ENCODE peak calls at places on chromosomes 6 and 20, in five cellular contexts. T is cardiac muscle cell, V is AG10803, P is tibial nerve, G is PC-3. M is an unnamed sample.

GRCh38 chr6:7176208-7176607 is 68.4 kb downstream of the RREB1 start:
- DNase-seq in T (peak), V (peak), P (no peak), G (no peak), M (no peak)

GRCh38 chr6:74731204-74731603 is 474.6 kb downstream of the COL12A1 start:
- DNase-seq in T (no peak), V (no peak), P (no peak), G (peak), M (peak)

GRCh38 chr6:5260661-5261544 is at the start of the genes FARS2 and LYRM4:
- DNase-seq in T (peak), V (peak), P (peak), G (peak), M (peak)

GRCh38 chr20:400451-401275 is 7.4 kb upstream of the RBCK1 start:
- DNase-seq in T (no peak), V (no peak), P (no peak), G (no peak), M (peak)

GRCh38 chr6:70051197-70051596 is 184.8 kb downstream of the COL19A1 start:
- DNase-seq in T (no peak), V (no peak), P (no peak), G (no peak), M (peak)

GRCh38 chr6:11387702-11388101 is 149.8 kb upstream of the TMEM170B start:
- DNase-seq in T (no peak), V (no peak), P (no peak), G (no peak), M (no peak)

GRCh38 chr6:10719386-10720228 is 3.3 kb upstream of the TMEM14C start:
- DNase-seq in T (no peak), V (peak), P (no peak), G (peak), M (no peak)

GRCh38 chr20:48686238-48687096 is 141.3 kb downstream of the PREX1 start:
- DNase-seq in T (no peak), V (peak), P (no peak), G (peak), M (no peak)

GRCh38 chr6:43695078-43695966 is 7.7 kb upstream of the MRPS18A start:
- DNase-seq in T (no peak), V (no peak), P (no peak), G (no peak), M (peak)

GRCh38 chr6:161630674-161631073 is 356.8 kb upstream of the AGPAT4 start:
- DNase-seq in T (no peak), V (peak), P (no peak), G (no peak), M (no peak)

GRCh38 chr6:170393807-170394399 is 87.3 kb downstream of the FAM120B start:
- DNase-seq in T (no peak), V (peak), P (no peak), G (no peak), M (no peak)

GRCh38 chr6:99467509-99468106 is 42.5 kb upstream of the PNISR start:
- DNase-seq in T (peak), V (peak), P (no peak), G (peak), M (peak)

GRCh38 chr20:64216036-64216435 is 39.5 kb upstream of the PCMTD2 start:
- DNase-seq in T (no peak), V (no peak), P (no peak), G (no peak), M (no peak)

GRCh38 chr20:44203161-44203560 is 7.4 kb downstream of the OSER1 start:
- DNase-seq in T (peak), V (peak), P (no peak), G (no peak), M (no peak)

GRCh38 chr20:25195962-25196700 is 619 bp downstream of the ENTPD6 start:
- DNase-seq in T (peak), V (no peak), P (no peak), G (peak), M (peak)

GRCh38 chr6:24883618-24884017 is 52.1 kb downstream of the RIPOR2 start:
- DNase-seq in T (no peak), V (peak), P (no peak), G (peak), M (peak)

GRCh38 chr6:13454286-13455221 is 32.8 kb downstream of the GFOD1 start:
- DNase-seq in T (no peak), V (peak), P (no peak), G (peak), M (peak)

GRCh38 chr20:43699941-43700565 is 26.7 kb downstream of the GTSF1L start:
- DNase-seq in T (no peak), V (no peak), P (no peak), G (no peak), M (no peak)

GRCh38 chr20:53706511-53707031 is 112.9 kb upstream of the ZNF217 start:
- DNase-seq in T (no peak), V (peak), P (no peak), G (no peak), M (no peak)

GRCh38 chr6:29008089-29008488 is 3.0 kb upstream of the ZNF311 start:
- DNase-seq in T (no peak), V (no peak), P (no peak), G (no peak), M (no peak)

GRCh38 chr6:29009358-29009757 is 4.2 kb upstream of the ZNF311 start:
- DNase-seq in T (no peak), V (no peak), P (no peak), G (no peak), M (no peak)

GRCh38 chr6:29014729-29015608 is 9.9 kb upstream of the ZNF311 start:
- DNase-seq in T (no peak), V (peak), P (no peak), G (no peak), M (no peak)

GRCh38 chr6:29016559-29017427 is 11.7 kb upstream of the ZNF311 start:
- DNase-seq in T (peak), V (peak), P (peak), G (peak), M (peak)

DNA sequence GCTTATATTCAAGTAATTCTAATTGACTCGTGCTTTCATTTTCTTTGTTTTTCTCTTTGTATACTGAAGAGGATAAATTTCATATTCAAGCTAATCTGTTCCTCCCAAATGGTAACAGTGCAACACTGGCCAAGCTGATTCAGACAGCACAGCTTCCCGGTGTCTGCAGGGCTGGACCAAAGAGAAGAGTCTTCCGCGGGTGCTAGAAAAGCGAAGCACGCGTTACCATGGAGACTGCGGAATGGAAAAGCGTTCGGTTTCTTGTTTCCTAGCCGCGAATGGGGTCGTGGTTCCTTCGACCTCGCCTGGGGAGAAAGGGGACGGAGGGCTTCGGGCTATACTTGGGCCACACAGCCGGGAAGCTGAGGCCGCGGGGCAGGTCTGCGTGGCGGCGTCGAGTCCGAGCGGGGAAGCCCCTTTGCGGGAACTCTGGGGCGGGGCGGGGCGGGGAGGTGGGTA is 6.2 kb upstream of the ZNF311 start:
- DNase-seq in T (peak), V (peak), P (no peak), G (peak), M (peak)
- H3K4me3 ChIP-seq in T (peak), V (peak), P (peak), G (peak), M (peak)

GRCh38 chr20:46456255-46457028 is 50.0 kb upstream of the ELMO2 start:
- DNase-seq in T (no peak), V (no peak), P (no peak), G (no peak), M (no peak)

GRCh38 chr20:46461808-46462207 is 51.6 kb downstream of the ZNF334 start:
- DNase-seq in T (no peak), V (no peak), P (no peak), G (no peak), M (no peak)

GRCh38 chr20:46463852-46464251 is 49.5 kb downstream of the ZNF334 start:
- DNase-seq in T (no peak), V (no peak), P (no peak), G (no peak), M (no peak)

GRCh38 chr20:46455729-46456128 is 49.3 kb upstream of the ELMO2 start:
- DNase-seq in T (no peak), V (no peak), P (no peak), G (no peak), M (no peak)

GRCh38 chr20:46458891-46459750 is 52.7 kb upstream of the ELMO2 start:
- DNase-seq in T (peak), V (no peak), P (no peak), G (no peak), M (peak)
- H3K4me3 ChIP-seq in T (peak), V (no peak), P (peak), G (no peak), M (peak)

DNA sequence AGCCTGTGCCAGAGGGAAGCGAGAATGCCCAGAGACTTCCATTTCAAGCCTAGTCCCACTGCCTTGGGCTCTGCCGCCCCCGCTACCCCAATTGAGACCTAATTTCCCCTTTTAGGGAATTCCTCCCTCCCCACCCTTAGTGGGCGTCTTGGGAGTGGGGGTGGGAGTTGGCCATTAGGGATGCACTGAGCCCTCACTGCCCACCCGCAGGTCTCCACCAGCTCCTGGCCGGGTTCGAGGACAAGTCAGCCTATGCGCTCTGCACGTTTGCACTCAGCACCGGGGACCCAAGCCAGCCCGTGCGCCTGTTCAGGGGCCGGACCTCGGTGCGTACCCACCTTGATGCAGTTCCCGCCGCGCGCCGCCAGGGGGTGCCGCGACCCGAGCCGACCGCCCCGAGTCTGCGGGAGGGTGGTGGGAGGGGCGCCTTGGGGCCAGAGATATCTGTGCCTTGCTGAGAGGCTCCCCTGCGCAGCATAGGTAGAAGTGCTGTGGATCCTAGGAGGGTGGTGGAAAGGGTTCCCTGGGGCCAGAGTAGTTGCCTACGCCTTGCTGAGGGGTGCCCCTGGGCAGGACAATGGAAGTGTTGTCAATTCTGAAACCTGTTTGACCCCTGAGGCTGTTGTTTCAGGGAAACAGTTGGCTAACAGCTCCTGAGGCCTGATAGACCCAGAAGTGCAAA is 9.2 kb downstream of the ITPA start:
- DNase-seq in T (peak), V (peak), P (no peak), G (peak), M (peak)
- H3K4me3 ChIP-seq in T (no peak), V (no peak), P (no peak), G (no peak), M (no peak)

DNA sequence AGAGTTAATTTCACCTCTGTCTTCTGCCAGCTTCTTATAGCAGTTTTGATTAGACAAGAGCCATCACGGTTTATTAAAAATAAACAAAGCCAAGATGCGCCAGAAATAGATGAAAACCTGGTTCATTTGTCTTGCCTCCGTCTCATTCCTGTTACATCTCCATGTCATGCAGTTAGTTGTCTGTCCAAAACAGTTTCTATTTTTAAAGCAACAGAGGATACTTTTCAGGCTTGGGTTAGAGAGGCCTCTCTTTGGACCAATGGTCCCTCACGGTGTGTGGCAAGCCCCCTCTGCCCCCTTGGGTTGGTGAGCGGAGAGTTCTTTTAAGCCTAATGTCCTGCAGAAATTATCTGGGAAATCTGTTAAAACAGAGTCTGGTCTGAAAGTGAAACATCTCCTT is 64.3 kb downstream of the ZDHHC14 start:
- DNase-seq in T (no peak), V (no peak), P (no peak), G (no peak), M (no peak)
- H3K4me3 ChIP-seq in T (no peak), V (no peak), P (no peak), G (no peak), M (no peak)

GRCh38 chr6:27577922-27578321 is 105.0 kb upstream of the ZNF184 start:
- DNase-seq in T (no peak), V (no peak), P (no peak), G (no peak), M (no peak)

GRCh38 chr6:27579973-27580372 is 107.1 kb upstream of the ZNF184 start:
- DNase-seq in T (no peak), V (no peak), P (no peak), G (no peak), M (no peak)

DNA sequence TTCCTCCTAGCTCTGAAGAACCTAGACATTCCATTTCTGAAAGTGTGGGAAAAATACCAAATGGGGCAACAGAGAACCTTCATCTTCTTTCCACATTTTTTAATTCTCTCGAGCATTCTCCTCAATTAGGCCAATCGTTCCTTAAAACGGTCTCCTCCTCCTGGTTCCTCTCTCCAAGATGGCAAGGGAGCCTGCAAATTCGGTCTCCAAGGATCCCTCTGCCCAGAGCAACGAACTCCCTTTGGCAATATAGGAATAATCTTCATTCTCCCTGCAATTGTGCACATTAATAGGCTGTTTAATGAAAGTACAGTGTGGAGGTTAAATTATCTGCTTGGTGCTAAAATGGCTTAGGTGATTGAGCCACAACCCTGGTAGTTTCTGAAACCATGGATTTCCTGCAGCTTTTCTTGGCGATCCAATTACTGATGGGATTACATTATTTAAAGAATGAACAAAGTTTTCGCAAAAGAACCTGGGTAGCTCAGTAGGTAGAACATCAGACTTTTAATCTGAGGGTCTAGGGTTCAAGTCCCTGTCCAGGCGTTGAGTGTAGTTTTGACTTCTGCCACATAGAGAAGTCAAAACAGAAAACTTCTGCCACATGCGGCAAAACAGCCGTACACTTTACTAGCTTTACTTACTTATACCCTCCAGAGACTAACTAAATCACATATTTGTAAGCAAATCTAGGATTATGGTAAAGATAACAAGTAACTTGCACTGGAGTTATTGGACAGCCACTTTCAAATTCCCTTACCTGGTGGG is 102.9 kb upstream of the ZNF184 start:
- DNase-seq in T (no peak), V (no peak), P (no peak), G (peak), M (peak)
- H3K4me3 ChIP-seq in T (no peak), V (no peak), P (no peak), G (peak), M (no peak)

DNA sequence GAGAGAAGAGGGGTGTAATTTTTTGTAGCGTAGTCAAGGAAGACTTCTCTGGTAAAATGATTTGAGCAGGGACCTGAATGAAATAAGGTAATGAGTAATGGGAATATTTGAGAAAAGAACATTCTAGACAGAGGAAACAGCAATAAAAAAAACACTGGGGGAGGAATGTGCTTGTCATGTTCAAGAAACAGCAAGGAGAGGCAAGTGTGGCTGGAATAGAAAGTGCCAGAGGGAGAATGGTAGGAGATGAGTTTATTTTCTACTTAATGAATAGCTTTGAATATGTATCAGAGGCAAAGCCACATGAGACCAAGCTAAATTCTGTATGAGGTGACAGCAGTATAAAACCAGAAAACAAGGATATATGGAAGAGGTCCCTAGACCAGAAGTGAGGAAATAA is 170.1 kb downstream of the CDKAL1 start:
- DNase-seq in T (no peak), V (no peak), P (no peak), G (no peak), M (peak)
- H3K4me3 ChIP-seq in T (no peak), V (no peak), P (no peak), G (no peak), M (no peak)

DNA sequence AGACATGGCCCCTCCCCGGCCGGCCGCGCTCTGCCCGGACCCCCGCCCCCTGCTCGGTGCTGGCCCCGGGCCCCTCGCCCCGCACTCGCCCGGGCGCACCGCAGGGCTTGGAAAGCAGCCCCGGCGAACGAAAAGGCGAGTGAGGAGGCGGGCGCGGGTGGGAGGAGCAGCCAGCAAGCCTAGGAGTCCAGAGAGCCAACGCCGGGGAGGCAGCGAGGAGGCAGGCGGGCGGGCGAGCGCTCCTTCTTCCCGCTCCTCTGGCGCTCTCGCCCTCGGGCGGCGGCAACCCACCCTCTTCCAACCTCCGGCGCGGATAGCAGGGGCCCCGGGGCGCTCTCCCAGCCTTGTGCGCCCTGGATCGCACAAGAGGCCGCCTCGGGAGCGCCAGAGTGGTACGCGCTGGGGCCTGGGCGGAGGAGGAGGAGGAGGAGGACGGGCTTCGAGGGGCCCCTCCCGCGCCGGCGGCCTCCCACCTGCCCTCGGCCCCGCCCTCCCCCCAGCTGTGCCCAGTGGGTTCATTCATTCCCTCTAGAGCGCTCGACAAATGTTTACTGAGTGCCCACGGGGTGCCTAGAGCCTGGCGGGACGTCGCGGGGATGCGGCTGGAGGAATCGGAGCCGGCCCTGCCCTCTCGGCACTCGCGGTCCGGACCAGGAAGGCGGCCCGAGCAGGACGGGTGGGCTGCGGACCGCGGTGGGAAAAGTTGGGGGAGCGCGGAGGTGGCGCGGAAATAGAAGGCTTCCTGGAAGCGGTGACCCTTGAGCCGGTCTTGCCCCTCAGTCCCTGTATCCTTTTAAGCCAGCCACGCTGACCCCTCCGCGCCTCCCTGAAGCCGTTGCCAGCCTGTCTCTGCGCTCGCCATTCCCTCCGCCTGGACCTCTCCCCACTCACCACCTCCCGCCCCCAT is at the start of gene BMP7:
- DNase-seq in T (peak), V (no peak), P (peak), G (no peak), M (no peak)
- H3K4me3 ChIP-seq in T (peak), V (no peak), P (peak), G (no peak), M (peak)

GRCh38 chr6:79628466-79629288 is 2.5 kb upstream of the SH3BGRL2 start:
- DNase-seq in T (no peak), V (no peak), P (no peak), G (no peak), M (peak)

GRCh38 chr6:79625746-79626145 is 5.4 kb upstream of the SH3BGRL2 start:
- DNase-seq in T (no peak), V (no peak), P (no peak), G (no peak), M (no peak)

GRCh38 chr6:79630400-79630882 is 688 bp upstream of the SH3BGRL2 start:
- DNase-seq in T (no peak), V (no peak), P (no peak), G (no peak), M (no peak)

GRCh38 chr6:79630883-79631799 is at the start of gene SH3BGRL2:
- DNase-seq in T (peak), V (peak), P (peak), G (peak), M (peak)

GRCh38 chr6:79627422-79627821 is 3.7 kb upstream of the SH3BGRL2 start:
- DNase-seq in T (no peak), V (no peak), P (no peak), G (no peak), M (no peak)
- H3K4me3 ChIP-seq in T (no peak), V (no peak), P (no peak), G (no peak), M (no peak)

GRCh38 chr6:125985967-125986294 is 409 bp upstream of the TRMT11 start:
- DNase-seq in T (no peak), V (peak), P (no peak), G (no peak), M (no peak)
- H3K4me3 ChIP-seq in T (peak), V (peak), P (peak), G (peak), M (peak)